ENCODE peak calls at places on chromosomes 11 and 22, in eight cellular contexts. P is stimulated activated CD8-positive, alpha-beta memory T cell treated with anti-CD3 and anti-CD28 coated beads, Interleukin-7, amount 100 ng/mL, for 1 hour; X is Ammon's horn; F is immature natural killer cell; A is AML-193; D is psoas muscle; O is fibroblast of the aortic adventitia; Z is naive thymus-derived CD8-positive, alpha-beta T cell. C is an unnamed sample.

GRCh38 chr22:25853902-25854301 is 111.9 kb downstream of the MYO18B start:
- DNase-seq in P (no peak), X (peak), F (no peak), A (no peak), D (no peak), O (no peak), Z (no peak), C (peak)

GRCh38 chr11:69035959-69036340 is 12.8 kb upstream of the TPCN2 start:
- DNase-seq in P (no peak), X (no peak), F (no peak), A (no peak), D (peak), O (peak), Z (no peak), C (no peak)

GRCh38 chr22:47619631-47620030 is 857.2 kb downstream of the TBC1D22A start:
- DNase-seq in P (no peak), X (no peak), F (no peak), A (no peak), D (no peak), O (no peak), Z (no peak), C (no peak)

GRCh38 chr11:2991477-2992233 is 474 bp downstream of the NAP1L4 start:
- DNase-seq in P (no peak), X (peak), F (no peak), A (peak), D (no peak), O (peak), Z (no peak), C (no peak)

GRCh38 chr11:114052160-114052559 is 7.4 kb upstream of the ZBTB16 start:
- DNase-seq in P (no peak), X (no peak), F (no peak), A (no peak), D (no peak), O (no peak), Z (no peak), C (no peak)

GRCh38 chr11:83401506-83402225 is 115.5 kb upstream of the CCDC90B start:
- DNase-seq in P (no peak), X (no peak), F (no peak), A (no peak), D (no peak), O (no peak), Z (no peak), C (no peak)

GRCh38 chr22:36417281-36417686 is 29.5 kb upstream of the MYH9 start:
- DNase-seq in P (no peak), X (no peak), F (no peak), A (no peak), D (no peak), O (no peak), Z (no peak), C (peak)

GRCh38 chr11:30333405-30333804 is 10.5 kb downstream of the ARL14EP start:
- DNase-seq in P (no peak), X (peak), F (no peak), A (peak), D (no peak), O (peak), Z (no peak), C (no peak)

GRCh38 chr22:25282671-25283561 is 63.5 kb downstream of the CRYBB2 start:
- DNase-seq in P (no peak), X (no peak), F (no peak), A (no peak), D (no peak), O (no peak), Z (no peak), C (no peak)

GRCh38 chr11:77147668-77148321 is 19.7 kb downstream of the MYO7A start:
- DNase-seq in P (peak), X (no peak), F (peak), A (no peak), D (no peak), O (no peak), Z (peak), C (peak)

GRCh38 chr22:48745842-48746788 is 1081.6 kb downstream of the BRD1 start:
- DNase-seq in P (no peak), X (no peak), F (no peak), A (no peak), D (no peak), O (no peak), Z (peak), C (no peak)

GRCh38 chr22:19479358-19480172 is at the start of gene CDC45:
- DNase-seq in P (peak), X (peak), F (peak), A (peak), D (peak), O (peak), Z (peak), C (peak)

GRCh38 chr11:75873417-75874148 is 58.6 kb downstream of the UVRAG start:
- DNase-seq in P (no peak), X (peak), F (no peak), A (peak), D (no peak), O (peak), Z (no peak), C (no peak)

GRCh38 chr11:61972112-61972795 is 4.8 kb upstream of the FTH1 start:
- DNase-seq in P (no peak), X (no peak), F (no peak), A (no peak), D (no peak), O (no peak), Z (peak), C (no peak)

GRCh38 chr11:11463397-11463796 is 110.3 kb upstream of the CSNK2A3 start:
- DNase-seq in P (no peak), X (no peak), F (no peak), A (no peak), D (no peak), O (no peak), Z (no peak), C (no peak)

GRCh38 chr11:27848423-27848822 is 148.2 kb upstream of the BDNF start:
- DNase-seq in P (no peak), X (no peak), F (no peak), A (no peak), D (no peak), O (no peak), Z (no peak), C (no peak)

GRCh38 chr11:44575288-44575672 is 9.8 kb downstream of the CD82 start:
- DNase-seq in P (no peak), X (no peak), F (no peak), A (no peak), D (no peak), O (no peak), Z (no peak), C (no peak)

GRCh38 chr11:122727101-122727929 is 71.8 kb downstream of the UBASH3B start:
- DNase-seq in P (no peak), X (peak), F (peak), A (no peak), D (no peak), O (no peak), Z (peak), C (peak)

GRCh38 chr11:74299000-74299399 is 12.4 kb downstream of the P4HA3 start:
- DNase-seq in P (no peak), X (no peak), F (no peak), A (no peak), D (no peak), O (peak), Z (no peak), C (no peak)

GRCh38 chr11:10519630-10520029 is 21.4 kb downstream of the RNF141 start:
- DNase-seq in P (no peak), X (no peak), F (no peak), A (no peak), D (no peak), O (no peak), Z (no peak), C (no peak)

GRCh38 chr11:123425367-123425766 is 4.7 kb upstream of the GRAMD1B start:
- DNase-seq in P (no peak), X (no peak), F (no peak), A (no peak), D (no peak), O (no peak), Z (no peak), C (no peak)

GRCh38 chr11:120666121-120666639 is 154.6 kb downstream of the GRIK4 start:
- DNase-seq in P (no peak), X (no peak), F (no peak), A (no peak), D (no peak), O (no peak), Z (no peak), C (no peak)

GRCh38 chr11:64040684-64041267 is 5.0 kb downstream of the FLRT1 start:
- DNase-seq in P (no peak), X (peak), F (no peak), A (no peak), D (no peak), O (no peak), Z (no peak), C (no peak)

GRCh38 chr22:38085056-38085455 is 1.1 kb upstream of the SLC16A8 start:
- DNase-seq in P (no peak), X (no peak), F (no peak), A (no peak), D (peak), O (no peak), Z (no peak), C (no peak)

GRCh38 chr11:33735426-33736147 is 636 bp downstream of the CD59 start:
- DNase-seq in P (no peak), X (no peak), F (peak), A (no peak), D (no peak), O (no peak), Z (peak), C (no peak)

GRCh38 chr11:2975594-2975993 is 16.5 kb downstream of the NAP1L4 start:
- DNase-seq in P (no peak), X (peak), F (peak), A (peak), D (no peak), O (peak), Z (peak), C (peak)

GRCh38 chr22:20904008-20904979 is 12.9 kb upstream of the CRKL start:
- DNase-seq in P (no peak), X (no peak), F (no peak), A (peak), D (no peak), O (peak), Z (no peak), C (no peak)

GRCh38 chr11:19843106-19843505 is 130.5 kb downstream of the NAV2 start:
- DNase-seq in P (no peak), X (no peak), F (no peak), A (no peak), D (no peak), O (no peak), Z (no peak), C (peak)

GRCh38 chr22:48574776-48575566 is 1252.7 kb downstream of the BRD1 start:
- DNase-seq in P (no peak), X (peak), F (no peak), A (no peak), D (peak), O (no peak), Z (no peak), C (no peak)

GRCh38 chr11:61512435-61512834 is 3.9 kb downstream of the LRRC10B start:
- DNase-seq in P (no peak), X (no peak), F (no peak), A (no peak), D (no peak), O (no peak), Z (no peak), C (no peak)

GRCh38 chr11:111719379-111719778 is 46.8 kb downstream of the PPP2R1B start:
- DNase-seq in P (no peak), X (no peak), F (no peak), A (no peak), D (no peak), O (peak), Z (no peak), C (no peak)

GRCh38 chr11:70526116-70527045 is 128.1 kb downstream of the CTTN start:
- DNase-seq in P (no peak), X (no peak), F (no peak), A (no peak), D (no peak), O (no peak), Z (no peak), C (no peak)

GRCh38 chr22:38655532-38656255 is 498 bp downstream of the FAM227A start:
- DNase-seq in P (no peak), X (peak), F (no peak), A (no peak), D (no peak), O (peak), Z (no peak), C (no peak)

GRCh38 chr22:41782316-41782715 is 18.2 kb upstream of the CCDC134 start:
- DNase-seq in P (no peak), X (no peak), F (peak), A (no peak), D (no peak), O (no peak), Z (no peak), C (no peak)

GRCh38 chr11:96091476-96091875 is 167.6 kb upstream of the MTMR2 start:
- DNase-seq in P (no peak), X (no peak), F (peak), A (peak), D (no peak), O (peak), Z (no peak), C (peak)

GRCh38 chr11:35919244-35919643 is 24.6 kb upstream of the LDLRAD3 start:
- DNase-seq in P (no peak), X (peak), F (no peak), A (no peak), D (no peak), O (peak), Z (no peak), C (no peak)

C was measured in Jurkat, Clone E6-1.